ENCODE peak calls at places on chromosome 21, in seven cellular contexts. One of them, this sample, is unnamed.

GRCh38 chr21:42098957-42099547 is 27.9 kb downstream of the UMODL1 start:
- DNase-seq in mesenchymal stem cell: no peak
- DNase-seq in neuronal stem cell: no peak
- DNase-seq in IMR-90: no peak
- DNase-seq in mesendoderm: no peak
- DNase-seq in H1: no peak
- DNase-seq in trophoblast cell: no peak
- DNase-seq in this sample: no peak

GRCh38 chr21:33936221-33937038 is 20.8 kb upstream of the ATP5PO start:
- DNase-seq in mesenchymal stem cell: no peak
- DNase-seq in neuronal stem cell: no peak
- DNase-seq in IMR-90: no peak
- DNase-seq in mesendoderm: peak
- DNase-seq in H1: no peak
- DNase-seq in trophoblast cell: no peak
- DNase-seq in this sample: no peak

GRCh38 chr21:28308516-28308915 is 684.2 kb downstream of the LTN1 start:
- DNase-seq in mesenchymal stem cell: no peak
- DNase-seq in neuronal stem cell: no peak
- DNase-seq in IMR-90: peak
- DNase-seq in mesendoderm: no peak
- DNase-seq in H1: no peak
- DNase-seq in trophoblast cell: no peak
- DNase-seq in this sample: no peak

GRCh38 chr21:41583274-41583790 is 75.4 kb upstream of the TMPRSS2 start:
- DNase-seq in mesenchymal stem cell: no peak
- DNase-seq in neuronal stem cell: no peak
- DNase-seq in IMR-90: peak
- DNase-seq in mesendoderm: no peak
- DNase-seq in H1: no peak
- DNase-seq in trophoblast cell: peak
- DNase-seq in this sample: no peak

GRCh38 chr21:45880097-45881068 is 101.2 kb upstream of the COL6A1 start:
- DNase-seq in mesenchymal stem cell: peak
- DNase-seq in neuronal stem cell: peak
- DNase-seq in IMR-90: peak
- DNase-seq in mesendoderm: peak
- DNase-seq in H1: peak
- DNase-seq in trophoblast cell: peak
- DNase-seq in this sample: peak

GRCh38 chr21:42793774-42794173 is 85.6 kb downstream of the WDR4 start:
- DNase-seq in mesenchymal stem cell: no peak
- DNase-seq in neuronal stem cell: no peak
- DNase-seq in IMR-90: no peak
- DNase-seq in mesendoderm: peak
- DNase-seq in H1: no peak
- DNase-seq in trophoblast cell: no peak
- DNase-seq in this sample: no peak

GRCh38 chr21:25911730-25912401 is 177.1 kb downstream of the GABPA start:
- DNase-seq in mesenchymal stem cell: no peak
- DNase-seq in neuronal stem cell: no peak
- DNase-seq in IMR-90: no peak
- DNase-seq in mesendoderm: no peak
- DNase-seq in H1: no peak
- DNase-seq in trophoblast cell: no peak
- DNase-seq in this sample: no peak

GRCh38 chr21:24302400-24302799 is 1304.9 kb downstream of the MRPL39 start:
- DNase-seq in mesenchymal stem cell: no peak
- DNase-seq in neuronal stem cell: no peak
- DNase-seq in IMR-90: no peak
- DNase-seq in mesendoderm: no peak
- DNase-seq in H1: no peak
- DNase-seq in trophoblast cell: no peak
- DNase-seq in this sample: no peak

GRCh38 chr21:34029724-34030528 is 43.5 kb upstream of the MRPS6 start:
- DNase-seq in mesenchymal stem cell: peak
- DNase-seq in neuronal stem cell: peak
- DNase-seq in IMR-90: peak
- DNase-seq in mesendoderm: peak
- DNase-seq in H1: peak
- DNase-seq in trophoblast cell: peak
- DNase-seq in this sample: peak

DNA sequence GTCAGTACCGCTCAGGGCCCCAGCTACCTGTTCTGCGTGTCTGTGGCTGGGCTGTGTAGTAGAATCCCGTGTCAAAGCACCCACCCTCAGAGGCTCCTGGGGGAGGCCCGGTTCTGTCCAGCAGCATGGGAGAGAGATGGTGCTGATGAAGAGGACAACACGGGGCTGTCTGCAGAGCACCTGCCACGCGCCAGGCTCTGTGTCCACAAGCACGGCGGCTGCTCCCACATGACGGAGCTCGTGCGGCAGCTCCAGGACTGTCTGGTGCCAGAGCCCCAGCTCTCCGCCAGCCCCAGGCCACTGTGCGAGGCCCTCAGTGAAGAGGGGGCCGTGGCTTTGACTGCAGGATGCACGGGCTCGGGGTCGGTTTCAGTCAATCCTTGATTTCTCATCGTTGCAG is 42.0 kb upstream of the TSPEAR start:
- DNase-seq in mesenchymal stem cell: no peak
- DNase-seq in neuronal stem cell: no peak
- DNase-seq in IMR-90: no peak
- DNase-seq in mesendoderm: no peak
- DNase-seq in H1: no peak
- DNase-seq in trophoblast cell: no peak
- DNase-seq in this sample: peak
- H3K23ac ChIP-seq in mesenchymal stem cell: no peak
- H3K23ac ChIP-seq in neuronal stem cell: no peak
- H3K23ac ChIP-seq in IMR-90: no peak
- H3K23ac ChIP-seq in mesendoderm: no peak
- H3K23ac ChIP-seq in H1: no peak
- H3K23ac ChIP-seq in trophoblast cell: no peak
- H3K23ac ChIP-seq in this sample: no peak

GRCh38 chr21:37060296-37060695 is 12.6 kb downstream of the PIGP start:
- DNase-seq in mesenchymal stem cell: peak
- DNase-seq in neuronal stem cell: no peak
- DNase-seq in IMR-90: peak
- DNase-seq in mesendoderm: peak
- DNase-seq in H1: peak
- DNase-seq in trophoblast cell: peak
- DNase-seq in this sample: peak
- H3K23ac ChIP-seq in mesenchymal stem cell: no peak
- H3K23ac ChIP-seq in neuronal stem cell: no peak
- H3K23ac ChIP-seq in IMR-90: no peak
- H3K23ac ChIP-seq in mesendoderm: no peak
- H3K23ac ChIP-seq in H1: no peak
- H3K23ac ChIP-seq in trophoblast cell: no peak
- H3K23ac ChIP-seq in this sample: no peak

GRCh38 chr21:31897311-31897710 is 24.5 kb downstream of the HUNK start:
- DNase-seq in mesenchymal stem cell: no peak
- DNase-seq in neuronal stem cell: no peak
- DNase-seq in IMR-90: peak
- DNase-seq in mesendoderm: no peak
- DNase-seq in H1: no peak
- DNase-seq in trophoblast cell: no peak
- DNase-seq in this sample: no peak

GRCh38 chr21:31893841-31894240 is 21.0 kb downstream of the HUNK start:
- DNase-seq in mesenchymal stem cell: no peak
- DNase-seq in neuronal stem cell: no peak
- DNase-seq in IMR-90: no peak
- DNase-seq in mesendoderm: peak
- DNase-seq in H1: no peak
- DNase-seq in trophoblast cell: no peak
- DNase-seq in this sample: no peak

GRCh38 chr21:31895069-31895851 is 22.4 kb downstream of the HUNK start:
- DNase-seq in mesenchymal stem cell: peak
- DNase-seq in neuronal stem cell: no peak
- DNase-seq in IMR-90: peak
- DNase-seq in mesendoderm: peak
- DNase-seq in H1: no peak
- DNase-seq in trophoblast cell: no peak
- DNase-seq in this sample: peak

GRCh38 chr21:31892686-31893085 is 19.9 kb downstream of the HUNK start:
- DNase-seq in mesenchymal stem cell: no peak
- DNase-seq in neuronal stem cell: no peak
- DNase-seq in IMR-90: no peak
- DNase-seq in mesendoderm: peak
- DNase-seq in H1: no peak
- DNase-seq in trophoblast cell: no peak
- DNase-seq in this sample: peak

DNA sequence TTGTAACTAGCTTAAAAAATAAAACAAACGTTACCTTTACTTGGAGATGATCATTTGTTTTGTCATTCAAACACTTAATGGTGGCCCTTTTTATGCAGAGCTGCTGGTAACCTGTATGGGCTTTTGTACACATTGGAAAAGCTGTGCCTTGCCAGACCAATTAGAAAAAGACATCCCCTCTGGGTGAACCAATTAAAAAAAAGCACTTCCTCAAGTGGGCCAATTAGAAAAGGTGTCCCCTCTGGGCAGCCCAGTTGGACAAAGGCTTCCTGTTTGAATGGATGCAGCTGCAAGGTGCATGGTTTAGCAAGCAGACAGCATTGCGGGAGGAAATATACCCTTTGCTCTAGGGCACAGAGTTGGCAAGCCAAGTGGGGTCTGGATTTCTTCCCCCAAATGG is 21.6 kb downstream of the HUNK start:
- DNase-seq in mesenchymal stem cell: no peak
- DNase-seq in neuronal stem cell: no peak
- DNase-seq in IMR-90: no peak
- DNase-seq in mesendoderm: peak
- DNase-seq in H1: no peak
- DNase-seq in trophoblast cell: no peak
- DNase-seq in this sample: no peak
- H3K23ac ChIP-seq in mesenchymal stem cell: no peak
- H3K23ac ChIP-seq in neuronal stem cell: no peak
- H3K23ac ChIP-seq in IMR-90: no peak
- H3K23ac ChIP-seq in mesendoderm: no peak
- H3K23ac ChIP-seq in H1: no peak
- H3K23ac ChIP-seq in trophoblast cell: no peak
- H3K23ac ChIP-seq in this sample: no peak

DNA sequence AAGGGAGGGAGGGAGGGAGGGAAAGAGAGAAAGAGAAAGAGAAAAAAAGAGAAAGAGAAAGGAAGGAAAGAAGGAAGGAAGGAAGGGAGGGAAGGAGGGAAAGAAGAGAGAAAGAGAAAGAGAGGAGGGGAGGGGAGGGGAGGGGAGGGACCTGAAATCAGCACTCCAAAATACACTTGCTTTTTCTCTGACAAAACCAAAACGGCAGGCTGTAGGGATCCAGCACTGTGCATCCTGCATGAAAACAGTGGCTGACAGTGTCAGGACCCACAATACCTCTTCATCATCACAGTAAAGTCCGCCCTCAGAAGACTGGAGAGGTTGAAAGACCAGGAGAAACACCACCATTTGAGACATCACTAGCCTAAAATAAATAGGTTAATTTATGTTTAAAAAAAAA is 156.0 kb upstream of the SOD1 start:
- DNase-seq in mesenchymal stem cell: no peak
- DNase-seq in neuronal stem cell: no peak
- DNase-seq in IMR-90: no peak
- DNase-seq in mesendoderm: no peak
- DNase-seq in H1: no peak
- DNase-seq in trophoblast cell: no peak
- DNase-seq in this sample: no peak
- H3K23ac ChIP-seq in mesenchymal stem cell: no peak
- H3K23ac ChIP-seq in neuronal stem cell: no peak
- H3K23ac ChIP-seq in IMR-90: no peak
- H3K23ac ChIP-seq in mesendoderm: no peak
- H3K23ac ChIP-seq in H1: no peak
- H3K23ac ChIP-seq in trophoblast cell: no peak
- H3K23ac ChIP-seq in this sample: no peak

GRCh38 chr21:38531142-38531541 is 32.9 kb upstream of the ERG start:
- DNase-seq in mesenchymal stem cell: no peak
- DNase-seq in neuronal stem cell: no peak
- DNase-seq in IMR-90: no peak
- DNase-seq in mesendoderm: no peak
- DNase-seq in H1: no peak
- DNase-seq in trophoblast cell: no peak
- DNase-seq in this sample: no peak

GRCh38 chr21:38531610-38532009 is 33.3 kb upstream of the ERG start:
- DNase-seq in mesenchymal stem cell: no peak
- DNase-seq in neuronal stem cell: no peak
- DNase-seq in IMR-90: no peak
- DNase-seq in mesendoderm: no peak
- DNase-seq in H1: no peak
- DNase-seq in trophoblast cell: no peak
- DNase-seq in this sample: no peak

GRCh38 chr21:38524168-38525153 is 26.2 kb upstream of the ERG start:
- DNase-seq in mesenchymal stem cell: no peak
- DNase-seq in neuronal stem cell: no peak
- DNase-seq in IMR-90: no peak
- DNase-seq in mesendoderm: no peak
- DNase-seq in H1: no peak
- DNase-seq in trophoblast cell: no peak
- DNase-seq in this sample: no peak

GRCh38 chr21:38525454-38525853 is 27.2 kb upstream of the ERG start:
- DNase-seq in mesenchymal stem cell: no peak
- DNase-seq in neuronal stem cell: no peak
- DNase-seq in IMR-90: no peak
- DNase-seq in mesendoderm: no peak
- DNase-seq in H1: no peak
- DNase-seq in trophoblast cell: no peak
- DNase-seq in this sample: no peak

GRCh38 chr21:38527737-38528136 is 29.5 kb upstream of the ERG start:
- DNase-seq in mesenchymal stem cell: no peak
- DNase-seq in neuronal stem cell: no peak
- DNase-seq in IMR-90: no peak
- DNase-seq in mesendoderm: no peak
- DNase-seq in H1: no peak
- DNase-seq in trophoblast cell: no peak
- DNase-seq in this sample: no peak
- H3K23ac ChIP-seq in mesenchymal stem cell: no peak
- H3K23ac ChIP-seq in neuronal stem cell: no peak
- H3K23ac ChIP-seq in IMR-90: no peak
- H3K23ac ChIP-seq in mesendoderm: no peak
- H3K23ac ChIP-seq in H1: no peak
- H3K23ac ChIP-seq in trophoblast cell: no peak
- H3K23ac ChIP-seq in this sample: no peak

GRCh38 chr21:16605588-16605987 is 875.8 kb downstream of the USP25 start:
- DNase-seq in mesenchymal stem cell: peak
- DNase-seq in neuronal stem cell: no peak
- DNase-seq in IMR-90: no peak
- DNase-seq in mesendoderm: peak
- DNase-seq in H1: no peak
- DNase-seq in trophoblast cell: no peak
- DNase-seq in this sample: no peak

DNA sequence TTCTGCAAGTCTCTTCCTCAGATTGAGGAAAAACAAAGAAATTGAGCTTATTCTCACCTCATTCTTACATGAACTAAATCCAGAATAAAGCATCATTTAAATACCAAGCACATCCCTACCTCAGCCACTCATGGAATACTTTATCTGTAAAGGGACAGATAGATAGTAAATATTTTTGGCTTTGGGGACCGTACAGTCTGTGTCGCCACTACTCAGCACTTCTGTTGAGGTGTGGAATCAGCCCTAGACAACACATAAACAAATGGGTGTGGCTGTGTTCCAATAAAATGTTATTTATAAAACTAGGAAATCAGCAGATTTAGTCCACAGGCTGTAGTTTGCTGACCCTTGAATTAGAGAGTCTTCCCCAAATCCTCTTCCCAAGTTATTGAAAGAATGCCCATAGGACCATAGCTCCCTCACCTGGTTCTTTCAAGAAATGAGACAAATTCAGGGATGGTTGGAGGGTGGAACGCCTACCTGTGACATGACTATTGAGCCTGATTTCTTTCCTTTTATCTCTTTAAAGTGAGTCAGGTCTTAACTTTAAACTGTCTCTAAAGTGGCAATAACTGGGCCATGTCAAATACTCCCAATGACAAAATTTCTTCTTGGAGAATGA is 878.5 kb downstream of the USP25 start:
- DNase-seq in mesenchymal stem cell: no peak
- DNase-seq in neuronal stem cell: no peak
- DNase-seq in IMR-90: no peak
- DNase-seq in mesendoderm: peak
- DNase-seq in H1: no peak
- DNase-seq in trophoblast cell: no peak
- DNase-seq in this sample: no peak
- H3K23ac ChIP-seq in mesenchymal stem cell: no peak
- H3K23ac ChIP-seq in neuronal stem cell: no peak
- H3K23ac ChIP-seq in IMR-90: no peak
- H3K23ac ChIP-seq in mesendoderm: no peak
- H3K23ac ChIP-seq in H1: no peak
- H3K23ac ChIP-seq in trophoblast cell: no peak
- H3K23ac ChIP-seq in this sample: no peak

This sample was measured in H9.